ENCODE peak calls at places on chromosomes 13 and 19, in eight cellular contexts. T is fibroblast of lung, B is brain microvascular endothelial cell, O is cardiac fibroblast, X is DND-41, Z is foreskin fibroblast, K is upper lobe of right lung, M is left ventricle myocardium inferior. U is an unnamed sample.

GRCh38 chr19:10878253-10878652 is 6.9 kb downstream of the CARM1 start:
- DNase-seq in T (no peak), B (no peak), O (no peak), X (no peak), Z (no peak), K (no peak), M (no peak), U (no peak)

GRCh38 chr13:31807090-31807541 is 67.8 kb downstream of the RXFP2 start:
- DNase-seq in T (peak), B (no peak), O (peak), X (no peak), Z (no peak), K (no peak), M (no peak), U (no peak)

GRCh38 chr19:1410136-1410786 is 2.9 kb downstream of the DAZAP1 start:
- DNase-seq in T (peak), B (peak), O (peak), X (no peak), Z (peak), K (no peak), M (no peak), U (no peak)

GRCh38 chr13:26117620-26118019 is 65.8 kb upstream of the SHISA2 start:
- DNase-seq in T (no peak), B (no peak), O (no peak), X (no peak), Z (no peak), K (no peak), M (no peak), U (no peak)

GRCh38 chr13:47934371-47934770 is 66.7 kb downstream of the SUCLA2 start:
- DNase-seq in T (peak), B (no peak), O (no peak), X (no peak), Z (no peak), K (no peak), M (no peak), U (no peak)

GRCh38 chr13:110616103-110617101 is 1.1 kb downstream of the NAXD start:
- DNase-seq in T (peak), B (peak), O (peak), X (peak), Z (peak), K (no peak), M (no peak), U (peak)

GRCh38 chr19:18672606-18673337 is 10.7 kb upstream of the CRTC1 start:
- DNase-seq in T (peak), B (no peak), O (peak), X (no peak), Z (peak), K (no peak), M (no peak), U (no peak)

GRCh38 chr19:47471733-47472457 is at the start of gene SLC8A2:
- DNase-seq in T (peak), B (peak), O (peak), X (peak), Z (peak), K (peak), M (peak), U (peak)

GRCh38 chr19:5961969-5962945 is 15.7 kb downstream of the RANBP3 start:
- DNase-seq in T (peak), B (peak), O (peak), X (peak), Z (peak), K (peak), M (peak), U (no peak)

GRCh38 chr13:96671073-96671472 is 323.2 kb downstream of the OXGR1 start:
- DNase-seq in T (no peak), B (no peak), O (peak), X (no peak), Z (peak), K (no peak), M (no peak), U (no peak)

GRCh38 chr19:50720181-50720920 is 749 bp upstream of the SHANK1 start:
- DNase-seq in T (no peak), B (no peak), O (no peak), X (no peak), Z (peak), K (no peak), M (no peak), U (no peak)

GRCh38 chr19:52527954-52528326 is 472 bp downstream of the ZNF808 start:
- DNase-seq in T (peak), B (no peak), O (no peak), X (peak), Z (peak), K (peak), M (no peak), U (no peak)

GRCh38 chr19:52532480-52532879 is 5.0 kb downstream of the ZNF808 start:
- DNase-seq in T (no peak), B (no peak), O (no peak), X (no peak), Z (no peak), K (no peak), M (no peak), U (no peak)

GRCh38 chr19:52522555-52522954 is 4.9 kb upstream of the ZNF808 start:
- DNase-seq in T (no peak), B (no peak), O (no peak), X (peak), Z (no peak), K (no peak), M (no peak), U (no peak)

GRCh38 chr19:52524086-52524485 is 3.4 kb upstream of the ZNF808 start:
- DNase-seq in T (no peak), B (no peak), O (no peak), X (no peak), Z (no peak), K (no peak), M (no peak), U (no peak)

GRCh38 chr19:52527134-52527953 is at the start of gene ZNF808:
- DNase-seq in T (peak), B (peak), O (peak), X (peak), Z (peak), K (peak), M (peak), U (peak)
- TF ChIP-seq CTCF in T (peak), B (peak), O (peak), X (peak), Z (peak), K (peak), M (peak), U (peak)

DNA sequence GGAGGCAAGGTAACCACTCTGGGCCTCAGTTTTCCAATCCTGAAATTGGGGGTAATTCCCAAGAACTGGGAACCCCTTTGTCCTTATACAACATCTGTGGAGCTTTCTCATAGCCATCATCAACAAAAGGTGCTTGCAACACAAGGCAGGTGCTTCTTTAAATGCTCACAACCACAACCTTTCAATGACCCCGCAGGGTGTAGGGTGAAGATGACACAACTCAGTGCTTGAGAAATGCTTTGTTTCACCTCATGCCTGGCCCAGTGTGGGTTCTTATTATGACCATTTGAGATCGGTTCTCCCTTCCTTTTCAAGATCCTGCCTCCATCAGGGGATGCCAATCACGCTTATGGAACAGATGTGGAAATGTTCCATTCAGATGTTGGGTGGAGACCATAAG is 8.4 kb downstream of the WIZ start:
- DNase-seq in T (no peak), B (no peak), O (no peak), X (no peak), Z (no peak), K (no peak), M (no peak), U (no peak)
- TF ChIP-seq CTCF in T (no peak), B (no peak), O (no peak), X (no peak), Z (no peak), K (no peak), M (no peak), U (no peak)

DNA sequence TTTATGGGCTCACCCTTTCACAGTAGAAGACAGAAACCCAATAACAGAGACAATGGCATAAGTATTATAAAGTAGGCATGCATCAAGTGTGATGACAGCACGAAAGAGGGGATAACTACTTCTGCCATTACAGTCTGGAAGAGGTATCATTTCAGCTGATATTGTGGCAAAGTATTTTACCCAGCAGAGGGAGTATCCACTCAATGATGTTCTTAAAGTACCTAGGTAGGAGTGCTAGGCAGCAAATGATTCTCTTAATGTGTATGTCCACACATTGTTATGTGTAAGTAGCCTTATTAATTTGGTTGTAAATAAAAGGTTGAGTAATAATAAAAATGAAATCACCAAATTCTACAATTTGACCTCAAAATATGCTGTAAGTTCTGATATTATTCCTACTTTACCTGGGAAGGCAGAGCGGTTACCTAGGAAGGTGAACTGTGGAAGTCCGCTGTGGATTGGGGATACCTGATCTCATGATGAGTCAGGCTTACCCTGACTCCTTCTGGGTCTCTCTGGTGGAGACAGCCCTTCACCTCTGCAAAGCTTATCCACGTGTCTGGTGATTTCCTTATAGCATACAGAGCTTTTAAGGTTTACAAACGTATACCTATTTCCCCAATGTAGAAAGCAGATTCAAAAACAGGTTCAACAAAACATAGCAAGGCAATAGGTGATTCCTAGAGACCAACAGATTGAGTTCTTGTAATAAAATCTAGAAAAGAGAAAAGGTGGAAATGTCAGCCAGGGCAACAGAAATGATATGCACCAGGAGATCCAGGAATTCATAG is 4.0 kb upstream of the UBAC2 start:
- DNase-seq in T (no peak), B (no peak), O (no peak), X (no peak), Z (no peak), K (no peak), M (no peak), U (no peak)
- TF ChIP-seq CTCF in T (no peak), B (peak), O (no peak), X (peak), Z (peak), K (no peak), M (no peak), U (peak)

GRCh38 chr13:102847272-102848234 is 1.7 kb downstream of the ERCC5 start:
- DNase-seq in T (peak), B (peak), O (peak), X (peak), Z (peak), K (no peak), M (no peak), U (no peak)
- TF ChIP-seq CTCF in T (peak), B (peak), O (peak), X (peak), Z (peak), K (peak), M (peak), U (peak)

GRCh38 chr13:41905600-41906254 is 55.2 kb downstream of the VWA8 start:
- DNase-seq in T (peak), B (no peak), O (peak), X (no peak), Z (peak), K (no peak), M (no peak), U (peak)
- TF ChIP-seq CTCF in T (peak), B (peak), O (peak), X (peak), Z (peak), K (peak), M (peak), U (peak)

DNA sequence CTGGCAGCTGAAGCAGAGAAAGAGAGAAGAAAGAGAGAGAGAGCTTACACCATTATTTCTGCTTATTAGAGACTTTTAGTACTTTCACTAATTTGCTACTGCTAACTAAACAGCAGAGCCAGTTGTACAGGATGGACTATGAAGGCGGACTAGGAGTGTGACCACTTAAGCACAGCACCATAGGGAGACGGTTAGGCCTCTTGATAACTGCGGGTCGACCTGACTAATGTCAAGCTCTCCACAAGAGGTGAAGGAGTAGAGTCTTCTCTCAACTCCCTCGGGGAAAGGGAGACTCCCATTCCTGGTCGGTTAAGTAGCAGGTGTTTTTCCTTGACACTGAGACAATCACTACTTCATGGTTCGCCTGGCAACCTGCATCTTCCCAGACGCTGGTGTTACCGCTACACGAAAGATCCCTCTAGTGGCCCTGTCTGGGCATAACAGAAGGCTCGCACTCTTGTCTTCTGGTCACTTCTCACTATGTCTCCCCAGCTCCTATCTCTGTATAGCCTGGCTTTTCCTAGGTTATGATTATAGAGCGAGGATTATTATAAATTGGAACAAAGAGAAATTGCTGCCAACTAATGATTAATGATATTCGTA is 5.3 kb upstream of the PSG7 start:
- DNase-seq in T (no peak), B (no peak), O (peak), X (no peak), Z (peak), K (no peak), M (no peak), U (no peak)
- TF ChIP-seq CTCF in T (peak), B (peak), O (peak), X (peak), Z (peak), K (peak), M (peak), U (peak)